ENCODE peak calls at places on chromosomes 11 and 22, in nine cellular contexts. X is BJ, O is astrocyte of the spinal cord, B is AG09309, K is WERI-Rb-1, I is right lobe of liver, A is NB4, F is IMR-90, Z is lower leg skin. R is an unnamed sample.

GRCh38 chr11:22338465-22338810 is 257 bp downstream of the SLC17A6 start:
- DNase-seq in B (no peak), K (no peak), O (no peak), A (no peak), X (no peak), F (no peak), I (no peak), Z (no peak), R (no peak)

GRCh38 chr22:37905534-37906363 is at the start of gene MICALL1:
- DNase-seq in I (peak), F (peak), A (peak), Z (peak), X (no peak), K (peak), O (peak), B (no peak), R (peak)

GRCh38 chr11:108009497-108010360 is 1.0 kb downstream of the CUL5 start:
- DNase-seq in K (no peak), B (no peak), I (no peak), A (peak), Z (no peak), F (no peak), X (no peak), O (peak), R (peak)

GRCh38 chr11:59172345-59173079 is 580 bp downstream of the DTX4 start:
- DNase-seq in X (no peak), F (no peak), Z (peak), O (no peak), I (peak), K (peak), B (no peak), A (peak), R (no peak)

GRCh38 chr22:32850591-32851517 is 49.3 kb downstream of the TIMP3 start:
- DNase-seq in Z (peak), A (no peak), O (no peak), X (peak), K (no peak), B (no peak), F (no peak), I (peak), R (peak)

GRCh38 chr11:107598225-107599139 is 7.5 kb downstream of the ELMOD1 start:
- DNase-seq in O (no peak), X (no peak), Z (no peak), B (no peak), K (peak), A (peak), I (peak), F (no peak), R (peak)

GRCh38 chr11:62147545-62147944 is 23.7 kb downstream of the INCENP start:
- DNase-seq in O (no peak), K (no peak), X (no peak), A (no peak), I (no peak), Z (peak), B (no peak), F (no peak), R (no peak)

GRCh38 chr11:62538470-62539237 is 8.0 kb downstream of the AHNAK start:
- DNase-seq in F (no peak), O (no peak), A (no peak), K (no peak), I (no peak), X (no peak), Z (no peak), B (no peak), R (no peak)

GRCh38 chr11:72144807-72145565 is 9.5 kb downstream of the FOLR3 start:
- DNase-seq in I (no peak), B (peak), O (peak), Z (no peak), F (peak), X (peak), A (no peak), K (no peak), R (peak)

GRCh38 chr22:30717331-30717921 is 22.8 kb downstream of the OSBP2 start:
- DNase-seq in X (peak), O (peak), K (no peak), I (no peak), A (no peak), F (peak), Z (no peak), B (peak), R (peak)

GRCh38 chr11:69799582-69799981 is 19.6 kb downstream of the FGF3 start:
- DNase-seq in F (peak), Z (no peak), K (peak), X (no peak), I (no peak), B (no peak), O (no peak), A (peak), R (peak)

GRCh38 chr11:8081591-8082021 is 595 bp downstream of the TUB start:
- DNase-seq in Z (no peak), A (no peak), I (no peak), K (no peak), O (no peak), X (no peak), B (no peak), F (peak), R (peak)

GRCh38 chr11:41383768-41384167 is 75.7 kb downstream of the LRRC4C start:
- DNase-seq in F (no peak), Z (no peak), B (no peak), O (no peak), K (no peak), A (no peak), X (no peak), I (no peak), R (no peak)

GRCh38 chr11:125351045-125351867 is 144.8 kb downstream of the FEZ1 start:
- DNase-seq in A (no peak), O (no peak), I (no peak), B (no peak), X (no peak), F (no peak), K (no peak), Z (no peak), R (no peak)

GRCh38 chr22:31680764-31681624 is 19.0 kb upstream of the PISD start:
- DNase-seq in X (peak), F (peak), A (no peak), I (no peak), Z (no peak), K (no peak), O (peak), B (peak), R (peak)

GRCh38 chr11:72333657-72334056 is 89.7 kb upstream of the PHOX2A start:
- DNase-seq in O (peak), X (no peak), F (no peak), I (no peak), Z (no peak), A (peak), B (no peak), K (peak), R (peak)

GRCh38 chr11:70583781-70584218 is 185.5 kb downstream of the CTTN start:
- DNase-seq in F (no peak), A (no peak), B (no peak), I (no peak), K (no peak), Z (no peak), O (no peak), X (no peak), R (no peak)

GRCh38 chr11:57458060-57458409 is 2.3 kb upstream of the RTN4RL2 start:
- DNase-seq in F (no peak), I (peak), Z (no peak), X (no peak), O (no peak), A (no peak), B (no peak), K (no peak), R (no peak)

GRCh38 chr11:121575250-121575962 is 122.6 kb upstream of the SORL1-AS1 start:
- DNase-seq in B (peak), F (peak), K (peak), X (peak), A (peak), O (peak), Z (no peak), I (peak), R (peak)

GRCh38 chr22:36773935-36774334 is 2.0 kb downstream of the IFT27 start:
- DNase-seq in B (peak), A (peak), I (no peak), O (peak), F (peak), K (no peak), Z (no peak), X (no peak), R (peak)

GRCh38 chr11:127275771-127276170 is 275.2 kb upstream of the KIRREL3 start:
- DNase-seq in K (peak), A (no peak), F (no peak), O (no peak), X (no peak), Z (no peak), I (no peak), B (no peak), R (no peak)

GRCh38 chr11:62664405-62665074 is 470 bp downstream of the C11orf98 start:
- DNase-seq in A (peak), B (no peak), F (peak), I (no peak), O (no peak), Z (no peak), X (no peak), K (peak), R (peak)

GRCh38 chr11:93123351-93123898 is 74.4 kb downstream of the SLC36A4 start:
- DNase-seq in F (peak), K (no peak), X (no peak), I (no peak), O (peak), A (no peak), B (no peak), Z (no peak), R (peak)

GRCh38 chr11:111541209-111542061 is 915 bp downstream of the LAYN start:
- DNase-seq in X (peak), O (peak), Z (peak), F (peak), K (no peak), I (peak), A (peak), B (no peak), R (peak)

GRCh38 chr11:120057595-120058581 is 80.0 kb downstream of the TRIM29 start:
- DNase-seq in F (no peak), Z (peak), K (peak), A (no peak), X (no peak), I (no peak), B (no peak), O (no peak), R (no peak)

GRCh38 chr22:47210686-47211085 is 448.2 kb downstream of the TBC1D22A start:
- DNase-seq in K (no peak), X (no peak), O (no peak), A (no peak), Z (peak), I (no peak), B (no peak), F (no peak), R (no peak)

GRCh38 chr11:47616726-47617416 is 22.7 kb upstream of the C1QTNF4 start:
- DNase-seq in A (peak), K (peak), B (peak), X (no peak), O (peak), I (no peak), F (peak), Z (peak), R (peak)

GRCh38 chr11:28581286-28582242 is 473.4 kb downstream of the METTL15 start:
- DNase-seq in I (no peak), X (no peak), Z (no peak), B (peak), K (no peak), F (peak), O (peak), A (no peak), R (peak)

GRCh38 chr11:104968856-104969776 is 742 bp upstream of the CASP4 start:
- DNase-seq in I (peak), K (peak), A (peak), B (no peak), Z (peak), O (no peak), F (peak), X (no peak), R (peak)

GRCh38 chr22:39003165-39003638 is 10.9 kb upstream of the APOBEC3C start:
- DNase-seq in B (peak), K (peak), Z (peak), I (peak), A (peak), O (peak), X (peak), F (peak), R (peak)

GRCh38 chr22:40462195-40462988 is 92.0 kb downstream of the SGSM3 start:
- DNase-seq in B (no peak), O (no peak), Z (no peak), X (no peak), A (peak), I (no peak), F (no peak), K (no peak), R (no peak)

GRCh38 chr11:123298488-123299447 is 103.7 kb upstream of the CLMP start:
- DNase-seq in I (no peak), F (no peak), A (no peak), B (no peak), Z (no peak), O (no peak), K (no peak), X (no peak), R (no peak)

GRCh38 chr22:22810018-22810427 is 77.6 kb upstream of the IGLL5 start:
- DNase-seq in X (no peak), B (no peak), I (peak), A (peak), K (peak), F (peak), O (no peak), Z (no peak), R (no peak)
- TF ChIP-seq CTCF in X (peak), B (no peak), I (peak), A (peak), K (peak), F (peak), O (no peak), Z (no peak), R (no peak)

GRCh38 chr22:46066691-46067090 is 83.6 kb upstream of the PPARA start:
- DNase-seq in Z (peak), A (no peak), F (no peak), O (peak), X (no peak), I (peak), B (no peak), K (no peak), R (no peak)
- H3K4me3 ChIP-seq in Z (no peak), A (no peak), F (no peak), O (no peak), X (peak), I (no peak), B (peak), K (no peak), R (no peak)

GRCh38 chr11:114279778-114280532 is 16.2 kb upstream of the NNMT start:
- DNase-seq in I (no peak), Z (no peak), F (peak), B (no peak), O (peak), X (no peak), A (no peak), K (no peak), R (peak)

GRCh38 chr11:114281388-114281956 is 14.7 kb upstream of the NNMT start:
- DNase-seq in K (no peak), I (no peak), X (no peak), F (no peak), B (no peak), A (no peak), O (no peak), Z (no peak), R (no peak)

GRCh38 chr11:114282488-114282887 is 13.7 kb upstream of the NNMT start:
- DNase-seq in K (no peak), F (no peak), A (no peak), Z (no peak), B (no peak), I (no peak), O (no peak), X (no peak), R (no peak)

GRCh38 chr11:114278342-114279065 is 17.7 kb upstream of the NNMT start:
- DNase-seq in O (no peak), A (no peak), F (no peak), I (no peak), Z (no peak), B (no peak), K (no peak), X (no peak), R (no peak)

DNA sequence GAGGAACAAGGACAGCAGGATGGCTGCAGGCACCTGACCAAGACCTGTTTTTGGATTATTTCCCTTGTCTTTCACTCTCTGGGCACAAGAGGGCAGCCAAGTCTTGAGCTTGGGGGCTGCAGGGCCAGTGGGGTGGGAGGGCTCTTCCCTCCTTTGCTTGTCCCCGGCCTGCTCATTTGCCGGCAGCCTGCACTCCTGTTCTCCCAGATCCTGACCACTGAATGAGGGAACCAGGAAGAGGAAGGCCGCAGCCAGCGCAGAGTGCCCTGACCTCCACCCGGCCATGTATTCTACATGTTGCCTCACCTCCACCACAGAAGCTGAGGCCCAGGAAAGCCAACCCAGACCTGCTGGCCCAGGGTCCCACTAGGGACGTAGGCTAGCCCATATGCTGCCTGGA is 15.5 kb upstream of the NNMT start:
- DNase-seq in B (peak), A (peak), O (peak), I (peak), K (peak), X (peak), Z (peak), F (peak), R (peak)
- TF ChIP-seq CTCF in B (peak), A (peak), O (peak), I (peak), K (peak), X (peak), Z (no peak), F (peak), R (peak)

GRCh38 chr11:129373489-129373953 is 2.1 kb upstream of the BARX2 start:
- DNase-seq in B (no peak), F (no peak), X (no peak), I (no peak), O (no peak), Z (no peak), A (no peak), K (no peak), R (no peak)
- H3K4me3 ChIP-seq in B (no peak), F (peak), X (no peak), I (peak), O (no peak), Z (peak), A (no peak), K (no peak), R (peak)

GRCh38 chr11:10413268-10413667 is 41.8 kb upstream of the AMPD3 start:
- DNase-seq in I (no peak), Z (peak), O (no peak), A (peak), F (peak), X (no peak), K (peak), B (no peak), R (peak)
- TF ChIP-seq CTCF in I (peak), Z (no peak), O (peak), A (peak), F (peak), X (peak), K (peak), B (peak), R (peak)

DNA sequence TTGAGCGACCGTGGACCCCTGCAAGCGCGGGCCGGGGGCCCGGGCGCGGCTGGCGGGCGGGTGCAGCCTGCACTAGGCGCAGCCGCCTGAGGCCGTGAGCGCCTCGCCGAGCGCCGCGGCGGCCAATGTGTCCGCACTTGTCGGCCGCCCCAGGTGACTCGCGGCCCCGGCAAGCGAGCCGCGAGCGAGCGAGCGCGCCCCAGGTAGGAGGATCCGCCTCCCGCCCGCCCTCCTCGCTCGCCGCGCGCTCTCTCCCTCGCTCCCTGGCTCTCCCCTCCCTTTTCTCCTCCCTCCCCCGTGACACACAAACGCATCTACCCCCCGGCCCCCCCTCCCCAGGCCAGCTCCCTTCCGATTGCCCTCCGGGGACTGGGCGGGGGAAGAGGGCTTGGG is at the start of gene WNT7B:
- DNase-seq in F (no peak), A (peak), K (no peak), B (no peak), O (no peak), X (no peak), I (no peak), Z (no peak), R (no peak)
- H3K4me3 ChIP-seq in F (peak), A (no peak), K (peak), B (peak), O (peak), X (peak), I (peak), Z (peak), R (no peak)

R was measured in choroid plexus epithelial cell.